ENCODE peak calls at places on chromosomes 3 and 15, in five cellular contexts. O, M, U, C and P are unnamed samples.

GRCh38 chr3:113264741-113265140 is 53.4 kb downstream of the BOC start:
- DNase-seq in O (no peak), M (no peak), U (no peak), C (no peak), P (no peak)

GRCh38 chr3:50318615-50319014 is 3.9 kb downstream of the HYAL2 start:
- DNase-seq in O (no peak), M (no peak), U (no peak), C (no peak), P (no peak)

GRCh38 chr3:156665296-156665695 is 9.1 kb upstream of the TIPARP start:
- DNase-seq in O (no peak), M (no peak), U (peak), C (no peak), P (no peak)

GRCh38 chr15:74212494-74212893 is 9.9 kb upstream of the STRA6 start:
- DNase-seq in O (no peak), M (no peak), U (no peak), C (no peak), P (no peak)

GRCh38 chr3:164612751-164613150 is 465.5 kb downstream of the SI start:
- DNase-seq in O (no peak), M (no peak), U (no peak), C (no peak), P (no peak)

GRCh38 chr3:131535131-131535530 is 32.4 kb upstream of the MRPL3 start:
- DNase-seq in O (no peak), M (no peak), U (no peak), C (no peak), P (no peak)

GRCh38 chr15:100785181-100786138 is 94.2 kb upstream of the ALDH1A3 start:
- DNase-seq in O (no peak), M (peak), U (no peak), C (no peak), P (no peak)

GRCh38 chr3:101842935-101843330 is 6.4 kb upstream of the NFKBIZ start:
- DNase-seq in O (no peak), M (no peak), U (no peak), C (no peak), P (no peak)

GRCh38 chr3:47661121-47661752 is 82.6 kb upstream of the CSPG5 start:
- DNase-seq in O (no peak), M (no peak), U (peak), C (no peak), P (no peak)

GRCh38 chr3:77460326-77460725 is 420.4 kb downstream of the ROBO2 start:
- DNase-seq in O (no peak), M (no peak), U (no peak), C (no peak), P (no peak)

GRCh38 chr3:43620953-43621405 is 832 bp downstream of the ANO10 start:
- DNase-seq in O (no peak), M (no peak), U (peak), C (peak), P (no peak)

GRCh38 chr3:57006949-57007419 is 53.5 kb upstream of the SPATA12 start:
- DNase-seq in O (peak), M (peak), U (peak), C (peak), P (no peak)

GRCh38 chr3:4528802-4529201 is 35.7 kb downstream of the ITPR1 start:
- DNase-seq in O (no peak), M (no peak), U (no peak), C (no peak), P (no peak)

GRCh38 chr3:38226273-38226672 is 39.3 kb upstream of the SLC22A13 start:
- DNase-seq in O (no peak), M (no peak), U (no peak), C (peak), P (no peak)

GRCh38 chr3:8825153-8825825 is 55.9 kb upstream of the OXTR start:
- DNase-seq in O (no peak), M (no peak), U (peak), C (no peak), P (no peak)

GRCh38 chr3:14565791-14566588 is 25.8 kb upstream of the GRIP2 start:
- DNase-seq in O (no peak), M (no peak), U (no peak), C (no peak), P (no peak)

GRCh38 chr3:173894-174293 is 22.7 kb upstream of the CHL1 start:
- DNase-seq in O (no peak), M (no peak), U (no peak), C (no peak), P (no peak)

GRCh38 chr3:44223274-44223673 is 18.4 kb upstream of the TOPAZ1 start:
- DNase-seq in O (no peak), M (no peak), U (no peak), C (no peak), P (no peak)

GRCh38 chr3:94928921-94929320 is 866.1 kb downstream of the NSUN3 start:
- DNase-seq in O (no peak), M (no peak), U (peak), C (peak), P (no peak)

GRCh38 chr3:105649469-105649868 is 219.3 kb downstream of the CBLB start:
- DNase-seq in O (no peak), M (no peak), U (peak), C (no peak), P (no peak)
- H2BK12ac ChIP-seq in O (no peak), M (no peak), U (no peak), C (no peak), P (no peak)

GRCh38 chr3:96706517-96706916 is 107.9 kb upstream of the EPHA6 start:
- DNase-seq in O (no peak), M (no peak), U (no peak), C (peak), P (no peak)

GRCh38 chr3:96700322-96701315 is 113.8 kb upstream of the EPHA6 start:
- DNase-seq in O (peak), M (no peak), U (no peak), C (no peak), P (peak)
- H3K4me2 ChIP-seq in O (no peak), M (no peak), U (no peak), C (no peak), P (no peak)

DNA sequence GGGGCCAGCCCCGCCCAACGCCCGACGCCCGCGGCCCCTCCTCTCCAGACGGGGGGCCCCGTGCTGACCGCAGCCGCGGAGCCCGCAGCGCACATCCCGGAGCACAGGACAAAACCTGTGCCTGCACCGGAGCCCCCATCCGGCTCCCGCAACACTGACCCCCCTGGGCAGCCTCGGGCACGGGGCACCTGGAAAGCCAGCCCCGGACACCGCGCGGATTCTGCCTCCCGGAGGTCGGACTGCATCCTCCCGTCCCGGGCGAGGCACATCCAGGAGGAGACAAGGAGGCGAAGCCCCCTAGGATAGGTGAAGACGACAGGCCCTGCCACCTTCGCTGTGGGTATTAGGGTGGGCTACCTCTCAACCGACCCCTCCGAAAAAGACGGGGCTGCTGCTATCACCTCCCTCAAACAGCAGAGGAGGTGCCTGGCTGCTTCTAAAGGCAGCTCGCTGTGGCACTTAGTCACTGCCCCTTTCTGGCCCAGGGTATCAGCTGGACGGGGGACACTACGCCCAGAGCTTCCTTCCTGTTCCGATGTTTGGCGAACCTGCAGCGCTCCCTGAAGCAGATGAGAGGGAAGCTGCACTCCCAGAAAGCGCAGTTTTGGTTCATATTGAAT is 10.6 kb downstream of the XXYLT1 start:
- DNase-seq in O (peak), M (peak), U (peak), C (peak), P (peak)
- H3K27ac ChIP-seq in O (no peak), M (no peak), U (no peak), C (no peak), P (no peak)

DNA sequence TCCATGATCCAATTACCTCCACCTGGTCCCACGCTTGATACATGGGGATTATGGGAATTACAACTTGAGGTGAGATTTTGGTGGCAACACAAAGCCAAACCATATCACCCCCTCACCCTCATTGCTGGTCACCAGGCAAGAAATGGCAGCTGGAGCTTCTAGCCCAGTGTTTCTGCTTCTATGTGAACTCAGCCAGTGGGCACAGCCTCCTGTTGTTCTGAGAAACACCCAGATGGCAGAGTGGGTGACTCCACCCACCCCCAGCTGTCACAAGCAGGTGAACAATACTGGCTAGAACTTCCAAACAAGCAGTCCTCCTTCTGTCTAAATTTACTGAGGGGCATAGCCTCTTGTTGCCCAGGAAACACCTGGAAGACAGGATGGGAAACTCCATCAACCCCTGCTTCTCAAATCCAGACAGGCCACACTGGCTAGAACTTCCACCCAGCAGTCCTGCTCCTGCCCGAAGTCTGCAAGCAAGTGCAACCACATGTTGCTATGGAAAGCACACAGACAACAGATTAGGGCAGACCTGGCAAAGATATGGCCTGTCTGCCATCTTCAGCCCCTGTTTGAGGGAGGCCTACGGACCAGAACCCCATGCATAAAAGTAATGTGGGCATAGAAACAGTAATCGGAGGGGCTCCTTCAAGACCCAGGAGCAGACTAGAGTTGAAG is 114.1 kb downstream of the DTWD1 start:
- DNase-seq in O (no peak), M (no peak), U (no peak), C (no peak), P (no peak)
- H2BK12ac ChIP-seq in O (no peak), M (no peak), U (no peak), C (peak), P (peak)

GRCh38 chr15:34241376-34242350 is 16.8 kb downstream of the EMC4 start:
- DNase-seq in O (no peak), M (no peak), U (peak), C (peak), P (no peak)
- H3K4me2 ChIP-seq in O (no peak), M (no peak), U (no peak), C (no peak), P (no peak)

GRCh38 chr3:172132159-172132586 is 92.8 kb downstream of the FNDC3B start:
- DNase-seq in O (no peak), M (no peak), U (no peak), C (no peak), P (no peak)
- H3K27ac ChIP-seq in O (no peak), M (no peak), U (no peak), C (no peak), P (no peak)

DNA sequence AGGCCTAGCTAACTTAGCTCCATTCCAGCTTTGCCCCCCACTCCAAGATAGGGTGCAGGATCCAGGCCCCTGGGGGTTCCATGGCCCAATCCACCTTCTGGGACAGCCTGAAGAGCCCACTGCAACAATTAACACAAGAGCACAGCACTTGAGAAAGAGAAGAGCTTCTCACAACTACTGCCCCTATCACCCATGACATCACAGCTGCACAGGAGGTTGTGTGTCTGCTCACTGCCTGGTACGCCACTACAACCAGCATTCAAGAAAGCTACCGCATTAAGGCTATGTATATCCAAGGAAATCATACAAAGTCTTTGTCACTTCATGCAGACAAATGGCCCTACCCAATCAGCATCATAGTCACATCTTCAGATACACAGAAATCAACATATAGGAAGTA is 62.0 kb downstream of the MYO5A start:
- DNase-seq in O (no peak), M (no peak), U (no peak), C (peak), P (no peak)
- H2BK12ac ChIP-seq in O (no peak), M (no peak), U (no peak), C (no peak), P (no peak)

DNA sequence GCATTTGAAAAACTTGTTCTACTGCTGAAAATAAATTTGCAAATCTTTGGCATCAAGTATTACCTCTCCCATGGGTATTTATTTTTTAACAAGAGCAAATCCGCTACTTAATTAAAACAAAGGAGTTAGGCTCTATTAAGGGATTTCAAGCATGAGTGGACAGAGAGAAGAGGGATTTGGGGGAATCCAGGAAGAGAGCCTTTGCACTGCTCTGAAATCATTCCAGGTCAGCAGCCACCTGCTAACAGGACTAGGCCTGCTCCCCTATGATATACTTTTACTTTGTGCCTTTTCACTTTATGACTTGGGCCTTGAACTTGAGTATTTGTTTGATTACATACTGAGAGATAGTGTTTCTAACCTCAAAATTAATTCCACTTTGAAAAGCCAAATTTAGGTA is 57.2 kb downstream of the IQCH start:
- DNase-seq in O (no peak), M (no peak), U (no peak), C (no peak), P (peak)
- H3K4me2 ChIP-seq in O (no peak), M (no peak), U (no peak), C (no peak), P (no peak)

GRCh38 chr15:60004846-60005351 is 788 bp downstream of the FOXB1 start:
- DNase-seq in O (peak), M (no peak), U (peak), C (peak), P (peak)

GRCh38 chr15:60006808-60007346 is 2.8 kb downstream of the FOXB1 start:
- DNase-seq in O (no peak), M (no peak), U (no peak), C (no peak), P (no peak)

GRCh38 chr15:60004019-60004845 is at the start of gene FOXB1:
- DNase-seq in O (peak), M (peak), U (no peak), C (peak), P (peak)

GRCh38 chr15:60005352-60006202 is 1.5 kb downstream of the FOXB1 start:
- DNase-seq in O (peak), M (peak), U (no peak), C (peak), P (no peak)

GRCh38 chr15:60006203-60006782 is 2.2 kb downstream of the FOXB1 start:
- DNase-seq in O (peak), M (peak), U (peak), C (peak), P (peak)
- H3K27ac ChIP-seq in O (peak), M (no peak), U (no peak), C (no peak), P (no peak)